ENCODE peak calls at places on chromosomes 1 and 21, in nine cellular contexts. T is HL-60, O is GM06990, X is tibial artery, U is heart left ventricle, C is lower lobe of right lung, H is fibroblast of lung, N is cardiac muscle cell, D is upper lobe of right lung. G is an unnamed sample.

GRCh38 chr1:185314416-185314815 is 2.6 kb downstream of the IVNS1ABP start:
- DNase-seq in T (no peak), O (no peak), X (no peak), U (no peak), C (no peak), H (no peak), N (peak; percentile 25), D (no peak), G (no peak)

GRCh38 chr21:41207401-41208388 is 39.7 kb downstream of the BACE2 start:
- DNase-seq in T (no peak), O (no peak), X (peak; percentile 91), U (peak; percentile 66), C (no peak), H (peak; percentile 84), N (peak; percentile 89), D (no peak), G (no peak)

GRCh38 chr1:235313262-235313661 is 14.7 kb downstream of the ARID4B start:
- DNase-seq in T (no peak), O (no peak), X (no peak), U (no peak), C (no peak), H (no peak), N (no peak), D (no peak), G (no peak)

GRCh38 chr21:43191521-43191920 is 22.7 kb downstream of the CRYAA start:
- DNase-seq in T (no peak), O (no peak), X (peak; percentile 39), U (peak; percentile 12), C (no peak), H (no peak), N (no peak), D (peak; percentile 53), G (no peak)

GRCh38 chr1:13701274-13701650 is 1.3 kb downstream of the PRDM2 start:
- DNase-seq in T (no peak), O (peak; percentile 55), X (no peak), U (no peak), C (no peak), H (no peak), N (no peak), D (no peak), G (no peak)

GRCh38 chr21:31182231-31183129 is 144.2 kb upstream of the KRTAP19-8 start:
- DNase-seq in T (no peak), O (no peak), X (no peak), U (no peak), C (no peak), H (no peak), N (no peak), D (no peak), G (no peak)

GRCh38 chr1:67479146-67479891 is 49.1 kb upstream of the SERBP1 start:
- DNase-seq in T (no peak), O (no peak), X (peak; percentile 72), U (no peak), C (no peak), H (peak; percentile 5), N (peak; percentile 60), D (no peak), G (no peak)

GRCh38 chr21:44820851-44821250 is 3.0 kb upstream of the SUMO3 start:
- DNase-seq in T (no peak), O (no peak), X (no peak), U (no peak), C (no peak), H (peak; percentile 25), N (no peak), D (no peak), G (no peak)

GRCh38 chr1:170730443-170730842 is 66.5 kb downstream of the PRRX1 start:
- DNase-seq in T (no peak), O (no peak), X (no peak), U (no peak), C (no peak), H (no peak), N (peak; percentile 27), D (no peak), G (no peak)

GRCh38 chr1:230278871-230279582 is 147.1 kb downstream of the PGBD5 start:
- DNase-seq in T (no peak), O (no peak), X (peak; percentile 51), U (no peak), C (peak; percentile 26), H (no peak), N (no peak), D (peak; percentile 38), G (no peak)

GRCh38 chr1:178172939-178173338 is 79.0 kb downstream of the RASAL2 start:
- DNase-seq in T (no peak), O (no peak), X (no peak), U (no peak), C (no peak), H (peak; percentile 47), N (peak; percentile 55), D (no peak), G (no peak)

GRCh38 chr1:179146476-179146875 is 64.6 kb downstream of the TOR3A start:
- DNase-seq in T (no peak), O (no peak), X (no peak), U (no peak), C (no peak), H (no peak), N (no peak), D (no peak), G (no peak)

GRCh38 chr21:40165212-40165611 is 298.0 kb downstream of the PCP4 start:
- DNase-seq in T (no peak), O (no peak), X (no peak), U (no peak), C (no peak), H (no peak), N (no peak), D (no peak), G (no peak)

DNA sequence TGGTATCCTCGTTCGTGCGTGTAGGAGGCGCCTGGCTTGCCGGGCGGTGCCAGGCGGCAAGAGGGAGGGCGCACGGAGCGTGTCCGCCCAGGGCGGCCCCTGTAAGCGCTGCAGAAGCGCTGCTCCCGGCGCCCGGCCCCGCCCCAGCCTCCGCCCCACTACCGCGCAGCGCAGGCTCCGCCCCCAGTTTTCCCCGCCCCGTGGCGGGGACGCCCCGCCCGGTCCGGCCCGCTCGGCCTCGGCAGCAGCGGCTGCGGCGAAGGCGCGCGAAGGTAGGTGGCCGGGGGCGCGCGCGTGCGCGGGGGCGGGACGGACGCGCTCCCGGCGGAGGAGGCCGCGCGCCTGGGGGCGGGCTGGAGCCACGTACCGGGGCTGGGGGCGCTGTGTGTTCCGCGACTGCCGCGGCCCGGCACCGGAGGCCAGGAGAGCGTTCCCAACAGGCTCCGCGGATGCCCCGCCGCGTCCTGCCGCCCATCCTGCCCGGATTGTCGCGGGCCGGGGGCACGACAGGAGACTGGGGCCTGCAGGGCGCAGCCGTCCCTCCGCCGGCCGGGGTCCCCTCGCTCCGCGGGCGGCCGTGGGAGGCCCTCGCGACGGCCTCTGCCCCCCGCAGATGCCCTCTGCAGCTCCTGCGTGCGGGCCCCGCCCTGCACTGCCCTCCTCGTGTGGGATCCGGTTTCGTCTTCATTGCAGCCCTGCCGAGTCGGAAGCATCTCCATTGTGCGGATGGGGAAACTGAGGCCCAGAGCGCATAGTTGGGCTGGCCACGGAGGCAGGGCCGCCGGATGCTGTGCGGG is 7.7 kb upstream of the CROCC start:
- DNase-seq in T (peak; percentile 86), O (peak; percentile 93), X (peak; percentile 98), U (peak; percentile 93), C (peak; percentile 94), H (peak; percentile 91), N (peak; percentile 99), D (peak; percentile 96), G (peak; percentile 60)
- H3K4me3 ChIP-seq in T (peak overlapping the region; percentile 47), O (peak overlapping the region; percentile 60), X (peak overlapping the region; percentile 69), U (peak overlapping the region; percentile 72), C (peak overlapping the region; percentile 78), H (peak overlapping the region; percentile 66), N (peak overlapping the region; percentile 60), D (peak overlapping the region; percentile 80), G (peak overlapping the region; percentile 66)

DNA sequence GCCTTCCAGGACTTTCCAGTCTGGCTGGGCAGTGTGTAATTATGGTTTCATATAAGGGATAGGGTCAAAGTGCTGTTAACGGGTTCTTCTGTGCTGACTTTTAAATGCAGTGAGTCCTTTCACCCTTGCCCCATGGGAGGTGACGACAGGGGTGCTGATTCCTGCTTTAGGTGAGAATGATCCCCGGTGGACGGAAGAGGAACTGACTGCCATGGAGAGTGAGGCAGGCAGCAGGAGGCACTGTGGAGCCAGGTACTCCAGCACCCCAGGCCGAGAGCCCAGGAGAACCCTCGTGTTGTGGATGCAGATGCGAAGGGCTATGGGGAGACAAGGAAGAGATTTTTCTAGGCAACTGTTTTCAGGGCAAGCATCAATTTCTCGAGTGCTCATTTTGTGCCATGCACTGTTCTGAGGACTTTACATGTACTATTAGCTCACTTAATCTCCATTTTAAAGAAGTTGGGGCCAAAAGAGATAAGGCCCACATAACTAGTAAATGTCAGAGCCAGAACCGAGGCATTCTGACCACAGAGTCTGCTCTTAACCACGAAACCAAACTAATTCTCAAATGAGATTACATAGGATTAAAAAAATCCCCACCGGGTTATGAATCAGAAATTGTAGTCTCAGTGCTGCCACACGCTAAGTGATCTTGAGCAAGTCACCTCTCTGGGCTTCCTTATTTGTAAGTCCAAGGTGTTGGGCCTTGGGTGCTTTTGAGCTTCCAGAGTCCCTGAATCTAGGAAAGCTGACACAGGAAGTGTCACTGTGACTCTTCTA is 28.2 kb downstream of the STPG1 start:
- DNase-seq in T (no peak), O (peak; percentile 26), X (no peak), U (no peak), C (no peak), H (no peak), N (peak; percentile 58), D (no peak), G (no peak)
- TF ChIP-seq CTCF in T (peak; percentile 37), O (peak; percentile 76), X (no peak), U (no peak), C (peak; percentile 29), H (peak; percentile 23), N (peak; percentile 46), D (peak; percentile 25), G (peak; percentile 77)

GRCh38 chr21:46504681-46505080 is 46.0 kb downstream of the DIP2A start:
- DNase-seq in T (no peak), O (no peak), X (no peak), U (no peak), C (no peak), H (no peak), N (no peak), D (no peak), G (no peak)

GRCh38 chr21:46498335-46499050 is 39.8 kb downstream of the DIP2A start:
- DNase-seq in T (no peak), O (no peak), X (no peak), U (no peak), C (no peak), H (no peak), N (no peak), D (no peak), G (no peak)

GRCh38 chr21:46507562-46507961 is 48.9 kb downstream of the DIP2A start:
- DNase-seq in T (no peak), O (no peak), X (no peak), U (no peak), C (no peak), H (no peak), N (no peak), D (no peak), G (no peak)

GRCh38 chr21:46500224-46500861 is 41.7 kb downstream of the DIP2A start:
- DNase-seq in T (no peak), O (no peak), X (no peak), U (no peak), C (no peak), H (peak; percentile 31), N (peak; percentile 29), D (no peak), G (peak; percentile 34)

GRCh38 chr21:46503922-46504539 is 45.3 kb downstream of the DIP2A start:
- DNase-seq in T (no peak), O (peak; percentile 55), X (no peak), U (no peak), C (no peak), H (no peak), N (no peak), D (no peak), G (peak; percentile 55)
- H3K4me3 ChIP-seq in T (no peak overlapping the region), O (peak overlapping the region; percentile 39), X (no peak overlapping the region), U (no peak overlapping the region), C (no peak overlapping the region), H (no peak overlapping the region), N (no peak overlapping the region), D (no peak overlapping the region), G (peak overlapping the region; percentile 8)

GRCh38 chr1:24555591-24556413 is at the start of gene NCMAP:
- DNase-seq in T (no peak), O (no peak), X (peak; percentile 54), U (peak; percentile 23), C (peak; percentile 82), H (no peak), N (no peak), D (peak; percentile 90), G (no peak)
- TF ChIP-seq CTCF in T (no peak), O (no peak), X (no peak), U (no peak), C (no peak), H (no peak), N (no peak), D (no peak), G (no peak)